ENCODE peak calls at places on chromosomes 2 and 18, in seven cellular contexts. W is ovary, L is transverse colon, X is upper lobe of left lung, B is tibial nerve, J is heart left ventricle, H is NB4. T is an unnamed sample.

GRCh38 chr2:77232909-77233308 is 289.3 kb downstream of the LRRTM4 start:
- DNase-seq in W (no peak), L (no peak), X (no peak), B (no peak), J (no peak), H (no peak), T (no peak)

GRCh38 chr2:69571189-69571588 is 72.3 kb downstream of the AAK1 start:
- DNase-seq in W (no peak), L (no peak), X (no peak), B (no peak), J (no peak), H (no peak), T (no peak)

GRCh38 chr2:172834881-172835280 is 99.2 kb downstream of the RAPGEF4 start:
- DNase-seq in W (no peak), L (no peak), X (no peak), B (no peak), J (no peak), H (no peak), T (no peak)

GRCh38 chr2:215027775-215028174 is 110.7 kb downstream of the ABCA12 start:
- DNase-seq in W (no peak), L (no peak), X (no peak), B (no peak), J (no peak), H (no peak), T (no peak)

GRCh38 chr2:151730242-151730975 is 3.9 kb downstream of the NEB start:
- DNase-seq in W (no peak), L (no peak), X (no peak), B (no peak), J (no peak), H (no peak), T (no peak)

GRCh38 chr2:8358179-8358578 is 323.7 kb upstream of the ID2 start:
- DNase-seq in W (no peak), L (no peak), X (no peak), B (no peak), J (no peak), H (no peak), T (no peak)

GRCh38 chr18:68676913-68677312 is 38.0 kb downstream of the TMX3 start:
- DNase-seq in W (no peak), L (no peak), X (no peak), B (no peak), J (no peak), H (no peak), T (no peak)

GRCh38 chr18:75779910-75780309 is 352.4 kb upstream of the SMIM21 start:
- DNase-seq in W (no peak), L (no peak), X (no peak), B (no peak), J (no peak), H (no peak), T (no peak)

GRCh38 chr18:79955302-79956075 is 4.0 kb upstream of the SLC66A2 start:
- DNase-seq in W (no peak), L (peak), X (peak), B (no peak), J (no peak), H (peak), T (no peak)

GRCh38 chr2:102344397-102344796 is 11.2 kb upstream of the IL18R1 start:
- DNase-seq in W (no peak), L (no peak), X (no peak), B (no peak), J (no peak), H (no peak), T (no peak)

GRCh38 chr2:204722207-204722606 is 176.9 kb downstream of the PARD3B start:
- DNase-seq in W (no peak), L (no peak), X (no peak), B (no peak), J (no peak), H (no peak), T (no peak)

GRCh38 chr2:172561270-172561669 is 5.4 kb downstream of the PDK1 start:
- DNase-seq in W (no peak), L (no peak), X (no peak), B (no peak), J (no peak), H (no peak), T (no peak)

GRCh38 chr2:39497077-39497867 is 60.2 kb upstream of the MAP4K3 start:
- DNase-seq in W (no peak), L (no peak), X (no peak), B (no peak), J (peak), H (no peak), T (no peak)

GRCh38 chr2:75589344-75590105 is 28.8 kb upstream of the EVA1A start:
- DNase-seq in W (no peak), L (no peak), X (no peak), B (no peak), J (no peak), H (no peak), T (no peak)

GRCh38 chr18:13137041-13137938 is 81.3 kb upstream of the LDLRAD4 start:
- DNase-seq in W (peak), L (peak), X (no peak), B (no peak), J (peak), H (peak), T (peak)

GRCh38 chr2:47249427-47249826 is 94.3 kb upstream of the STPG4 start:
- DNase-seq in W (no peak), L (no peak), X (no peak), B (no peak), J (no peak), H (no peak), T (no peak)

GRCh38 chr2:189982777-189983394 is 79.6 kb downstream of the MSTN start:
- DNase-seq in W (no peak), L (no peak), X (no peak), B (no peak), J (no peak), H (peak), T (peak)

GRCh38 chr2:27494284-27494943 is 586 bp downstream of the FNDC4 start:
- DNase-seq in W (peak), L (peak), X (no peak), B (no peak), J (no peak), H (no peak), T (peak)

GRCh38 chr18:28081516-28081915 is 95.4 kb downstream of the CDH2 start:
- DNase-seq in W (no peak), L (no peak), X (no peak), B (no peak), J (no peak), H (no peak), T (no peak)

GRCh38 chr2:46041434-46041833 is 255.8 kb upstream of the EPAS1 start:
- DNase-seq in W (no peak), L (no peak), X (no peak), B (no peak), J (no peak), H (no peak), T (no peak)

GRCh38 chr2:102063948-102064678 is 72.4 kb downstream of the IL1R2 start:
- DNase-seq in W (peak), L (peak), X (peak), B (peak), J (peak), H (peak), T (peak)

GRCh38 chr2:191910518-191910917 is 63.6 kb upstream of the CAVIN2 start:
- DNase-seq in W (no peak), L (no peak), X (no peak), B (no peak), J (no peak), H (peak), T (no peak)

GRCh38 chr18:5059540-5060032 is 137.5 kb downstream of the AKAIN1 start:
- DNase-seq in W (no peak), L (no peak), X (no peak), B (no peak), J (no peak), H (no peak), T (no peak)

GRCh38 chr2:101223814-101224231 is 28.9 kb upstream of the CNOT11 start:
- DNase-seq in W (no peak), L (peak), X (peak), B (no peak), J (no peak), H (peak), T (no peak)

GRCh38 chr2:109728809-109729208 is 65.3 kb upstream of the RGPD5 start:
- DNase-seq in W (peak), L (no peak), X (no peak), B (no peak), J (peak), H (no peak), T (no peak)

GRCh38 chr2:26559556-26559955 is 81.6 kb downstream of the CIB4 start:
- DNase-seq in W (no peak), L (no peak), X (no peak), B (no peak), J (no peak), H (no peak), T (no peak)

GRCh38 chr2:171688129-171688465 is 828 bp downstream of the DYNC1I2 start:
- DNase-seq in W (no peak), L (no peak), X (no peak), B (no peak), J (no peak), H (no peak), T (no peak)

GRCh38 chr2:46420945-46421344 is 58.4 kb upstream of the TMEM247 start:
- DNase-seq in W (no peak), L (no peak), X (no peak), B (no peak), J (no peak), H (no peak), T (no peak)

GRCh38 chr2:54330226-54331094 is 74.4 kb upstream of the TSPYL6 start:
- DNase-seq in W (peak), L (peak), X (peak), B (peak), J (peak), H (peak), T (peak)
- TF ChIP-seq POLR2A in W (peak), L (peak), X (peak), B (peak), J (peak), H (peak), T (no peak)

GRCh38 chr18:3623769-3624545 is 174.0 kb downstream of the TGIF1 start:
- DNase-seq in W (peak), L (peak), X (peak), B (peak), J (peak), H (no peak), T (peak)

GRCh38 chr18:3625717-3626091 is 175.7 kb downstream of the TGIF1 start:
- DNase-seq in W (no peak), L (no peak), X (no peak), B (no peak), J (no peak), H (no peak), T (no peak)

GRCh38 chr18:3624546-3624817 is 174.5 kb downstream of the TGIF1 start:
- DNase-seq in W (no peak), L (no peak), X (no peak), B (no peak), J (no peak), H (no peak), T (no peak)

GRCh38 chr18:3626927-3627240 is 176.9 kb downstream of the TGIF1 start:
- DNase-seq in W (no peak), L (no peak), X (no peak), B (no peak), J (no peak), H (no peak), T (no peak)

DNA sequence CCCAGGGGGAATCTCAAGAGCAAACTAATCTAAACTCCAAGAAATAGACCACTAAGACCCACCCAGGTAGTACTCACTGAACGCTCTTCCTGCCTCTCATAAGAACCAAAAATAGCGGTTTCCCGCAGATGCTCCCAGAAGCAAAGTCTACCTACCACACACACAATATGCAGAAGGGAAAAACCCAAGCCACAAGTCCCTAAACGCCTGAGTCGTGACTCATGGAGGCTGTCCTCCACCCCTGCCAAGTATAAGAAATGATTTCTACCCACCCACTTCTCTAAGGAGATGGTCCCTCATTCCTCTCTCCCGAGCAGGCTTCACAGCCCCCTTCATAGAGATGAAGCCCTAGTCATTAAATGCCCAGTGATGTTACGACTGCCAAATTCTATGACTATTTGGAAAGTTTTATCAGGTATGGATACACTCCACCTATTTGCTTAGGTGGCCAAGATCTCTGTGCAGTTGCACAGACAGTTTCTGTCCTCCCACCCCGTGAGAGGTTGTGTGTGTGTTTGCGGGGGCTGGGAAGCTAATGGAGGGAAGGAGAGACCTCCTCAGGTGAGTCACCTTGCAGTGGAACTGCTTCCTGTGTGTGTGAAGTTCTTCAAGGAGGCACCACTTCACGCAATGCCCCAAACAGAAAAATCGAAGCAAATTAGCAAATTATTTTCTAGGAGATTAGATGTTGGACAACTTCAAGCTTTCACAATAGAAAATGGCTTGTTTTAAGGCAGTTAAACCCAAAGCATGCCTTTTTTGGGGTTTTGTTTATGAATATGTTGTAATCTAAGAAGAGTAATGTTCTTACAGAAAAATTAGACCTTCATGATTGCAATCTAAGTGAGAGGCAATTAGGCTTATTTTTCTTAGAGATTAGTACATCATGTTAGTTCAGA is 175.1 kb downstream of the TGIF1 start:
- DNase-seq in W (no peak), L (peak), X (peak), B (no peak), J (no peak), H (peak), T (peak)
- TF ChIP-seq POLR2A in W (no peak), L (no peak), X (no peak), B (no peak), J (no peak), H (no peak), T (no peak)

DNA sequence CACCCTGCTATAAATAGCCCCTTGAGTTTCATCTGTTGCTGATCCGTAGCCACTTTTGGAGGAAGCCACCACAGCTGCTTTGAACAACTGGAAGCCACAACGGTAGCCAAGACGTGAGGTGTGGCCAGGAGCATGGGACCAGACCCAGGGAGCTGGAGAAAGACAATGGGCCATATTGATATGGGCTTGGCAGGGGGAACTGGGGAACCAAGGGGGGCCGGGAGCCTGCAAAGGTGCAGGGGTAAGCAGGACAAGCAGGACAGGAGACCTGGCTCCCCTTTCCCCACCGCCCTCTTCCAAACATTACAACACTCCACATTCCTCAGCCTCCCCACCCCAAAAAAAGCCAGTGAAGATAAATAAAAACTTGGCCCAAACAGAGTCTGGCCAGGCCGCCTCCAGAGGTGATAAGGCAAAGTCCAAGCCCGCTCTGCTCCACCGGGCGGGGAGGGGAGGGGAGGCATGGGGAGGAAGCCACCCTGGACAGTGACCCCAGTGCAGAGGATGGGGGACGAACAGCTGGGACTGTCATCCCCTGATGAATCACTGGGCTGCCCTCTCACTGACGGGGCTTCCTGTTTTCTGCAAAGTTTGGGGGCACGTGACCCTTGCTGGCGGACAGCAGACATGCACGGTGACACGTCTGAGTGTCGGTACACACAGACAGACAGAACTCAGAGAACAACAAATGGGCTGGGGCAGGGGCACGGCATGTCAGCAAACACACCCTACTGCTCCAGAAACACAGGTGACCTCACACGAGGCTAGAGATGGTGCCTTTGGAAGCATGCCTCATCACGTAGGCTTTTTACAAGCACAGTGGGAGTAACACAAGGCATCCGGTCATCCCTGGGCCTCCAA is 100.3 kb downstream of the TNS1 start:
- DNase-seq in W (peak), L (peak), X (peak), B (peak), J (peak), H (peak), T (peak)
- TF ChIP-seq POLR2A in W (no peak), L (peak), X (peak), B (no peak), J (no peak), H (no peak), T (no peak)

DNA sequence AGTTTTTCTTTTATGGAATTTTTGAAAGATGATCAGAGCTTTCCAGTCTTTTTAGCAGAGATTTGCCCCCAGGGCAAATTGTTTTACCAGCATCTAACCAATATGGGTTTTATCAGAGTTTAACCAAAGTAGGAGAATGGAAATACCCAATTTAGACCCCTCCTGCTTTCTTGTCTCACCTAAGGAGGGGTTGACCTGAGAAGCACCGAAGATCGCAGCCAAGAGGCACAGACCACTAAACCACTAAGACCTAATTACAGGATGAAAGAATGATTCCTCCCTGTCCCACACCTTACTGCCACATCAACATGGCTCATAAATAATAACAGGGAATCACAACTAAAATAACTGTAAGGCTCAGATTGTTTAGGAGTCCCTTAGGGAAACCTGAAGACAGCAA is 111.9 kb upstream of the EPB41L5 start:
- DNase-seq in W (no peak), L (no peak), X (no peak), B (no peak), J (no peak), H (no peak), T (no peak)
- TF ChIP-seq POLR2A in W (no peak), L (no peak), X (no peak), B (no peak), J (no peak), H (no peak), T (no peak)

GRCh38 chr2:224518806-224519580 is 66.2 kb downstream of the CUL3 start:
- DNase-seq in W (no peak), L (no peak), X (no peak), B (no peak), J (no peak), H (no peak), T (no peak)

GRCh38 chr2:224523626-224524577 is 61.3 kb downstream of the CUL3 start:
- DNase-seq in W (no peak), L (no peak), X (no peak), B (no peak), J (no peak), H (peak), T (no peak)

GRCh38 chr2:224524657-224525056 is 60.5 kb downstream of the CUL3 start:
- DNase-seq in W (no peak), L (no peak), X (no peak), B (no peak), J (no peak), H (no peak), T (no peak)

GRCh38 chr2:224517963-224518362 is 67.2 kb downstream of the CUL3 start:
- DNase-seq in W (no peak), L (no peak), X (no peak), B (no peak), J (no peak), H (peak), T (peak)

DNA sequence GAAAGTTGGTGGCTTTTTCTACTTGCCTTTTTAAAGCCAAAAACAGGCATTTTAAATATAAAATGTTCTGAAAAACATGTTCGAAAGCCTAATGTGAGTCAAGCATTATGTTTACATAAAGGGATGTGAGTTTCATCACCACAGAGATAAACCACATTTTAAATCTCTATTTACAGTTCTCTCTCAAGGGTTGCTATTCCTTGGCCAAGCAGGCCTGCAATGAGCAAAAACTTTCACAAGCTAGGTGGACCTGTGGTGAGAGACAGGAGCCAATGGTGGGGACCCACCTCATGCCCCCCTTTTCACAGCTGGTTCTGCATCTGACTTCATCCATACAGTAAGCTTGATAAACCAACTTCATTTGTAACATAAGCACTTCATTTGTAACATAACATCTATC is 65.1 kb downstream of the CUL3 start:
- DNase-seq in W (no peak), L (no peak), X (no peak), B (no peak), J (no peak), H (peak), T (peak)
- TF ChIP-seq POLR2A in W (no peak), L (no peak), X (no peak), B (no peak), J (no peak), H (no peak), T (no peak)

DNA sequence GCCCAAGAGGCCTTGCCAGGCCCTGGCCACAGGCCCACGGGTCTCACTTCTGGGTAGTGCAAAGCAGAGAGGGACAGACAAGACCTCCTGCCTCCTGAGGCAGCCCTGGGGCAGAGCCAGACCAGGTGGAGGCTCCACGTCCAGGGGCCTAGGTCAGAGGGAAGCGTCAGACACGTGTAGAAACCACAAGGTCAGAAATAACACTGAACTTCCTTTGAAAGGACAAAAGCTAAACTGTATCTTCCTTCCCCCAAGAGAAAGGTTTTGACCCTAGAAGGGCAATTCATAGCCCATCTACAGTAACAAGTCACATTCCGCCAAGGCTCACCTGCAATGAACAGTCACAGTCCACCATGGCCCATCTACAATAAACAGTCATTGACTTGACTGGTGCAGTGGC is 17.9 kb downstream of the SDC1 start:
- DNase-seq in W (no peak), L (peak), X (no peak), B (no peak), J (no peak), H (no peak), T (no peak)
- TF ChIP-seq POLR2A in W (no peak), L (no peak), X (no peak), B (no peak), J (no peak), H (no peak), T (no peak)

GRCh38 chr18:63046375-63046774 is 273.2 kb downstream of the BCL2 start:
- DNase-seq in W (no peak), L (peak), X (no peak), B (no peak), J (no peak), H (no peak), T (no peak)

GRCh38 chr18:63042351-63042750 is 277.2 kb downstream of the BCL2 start:
- DNase-seq in W (no peak), L (no peak), X (no peak), B (no peak), J (no peak), H (no peak), T (no peak)

GRCh38 chr18:63040788-63041410 is 278.7 kb downstream of the BCL2 start:
- DNase-seq in W (no peak), L (no peak), X (no peak), B (no peak), J (no peak), H (no peak), T (no peak)

GRCh38 chr18:63043516-63043915 is 276.1 kb downstream of the BCL2 start:
- DNase-seq in W (no peak), L (no peak), X (no peak), B (no peak), J (no peak), H (no peak), T (no peak)
- TF ChIP-seq POLR2A in W (no peak), L (no peak), X (no peak), B (no peak), J (no peak), H (no peak), T (no peak)

T was measured in erythroblast.